ENCODE peak calls at places on chromosomes 6 and 20, in four cellular contexts. P is upper lobe of right lung, D is H9, V is Peyer's patch. E is an unnamed sample. For H3K27me3, the result is how much of the 10 kb centered on the place peaks cover.

GRCh38 chr20:32628960-32629530 is 43.9 kb upstream of the NOL4L start:
- DNase-seq in P (no peak), D (no peak), V (no peak), E (no peak)

GRCh38 chr20:63765082-63765873 is 25.7 kb downstream of the SLC2A4RG start:
- DNase-seq in P (no peak), D (no peak), V (no peak), E (no peak)

GRCh38 chr6:163572612-163573011 is 158.1 kb downstream of the QKI start:
- DNase-seq in P (no peak), D (peak), V (no peak), E (no peak)

GRCh38 chr6:83827050-83827449 is 26.1 kb upstream of the RIPPLY2 start:
- DNase-seq in P (no peak), D (no peak), V (no peak), E (no peak)

GRCh38 chr6:38973178-38974057 is 75.2 kb upstream of the GLP1R start:
- DNase-seq in P (no peak), D (no peak), V (no peak), E (no peak)

GRCh38 chr6:123716506-123716905 is 79.8 kb upstream of the TRDN start:
- DNase-seq in P (no peak), D (no peak), V (no peak), E (no peak)

GRCh38 chr6:31114540-31114876 is at the start of gene PSORS1C1:
- DNase-seq in P (peak), D (peak), V (no peak), E (peak)

GRCh38 chr6:39421383-39422225 is 99.1 kb upstream of the KCNK16 start:
- DNase-seq in P (no peak), D (no peak), V (no peak), E (no peak)

GRCh38 chr6:157228421-157229218 is 94.7 kb downstream of the TMEM242 start:
- DNase-seq in P (peak), D (no peak), V (no peak), E (no peak)

GRCh38 chr6:17242087-17242486 is 39.1 kb upstream of the RBM24 start:
- DNase-seq in P (no peak), D (no peak), V (no peak), E (no peak)

GRCh38 chr20:22333885-22334545 is 250.4 kb downstream of the FOXA2 start:
- DNase-seq in P (peak), D (peak), V (peak), E (peak)

GRCh38 chr6:18350271-18350670 is 36.9 kb upstream of the RNF144B start:
- DNase-seq in P (peak), D (no peak), V (no peak), E (no peak)

GRCh38 chr20:32635764-32636163 is 38.0 kb downstream of the C20orf203 start:
- DNase-seq in P (no peak), D (no peak), V (no peak), E (no peak)

GRCh38 chr6:3061501-3061941 is 6.8 kb upstream of the RIPK1 start:
- DNase-seq in P (no peak), D (no peak), V (no peak), E (no peak)

GRCh38 chr6:155171747-155172191 is 92.0 kb upstream of the CLDN20 start:
- DNase-seq in P (no peak), D (no peak), V (no peak), E (no peak)

GRCh38 chr6:3484240-3484639 is 27.4 kb upstream of the SLC22A23 start:
- DNase-seq in P (no peak), D (no peak), V (no peak), E (no peak)

GRCh38 chr6:151317206-151317994 is 74.0 kb downstream of the ZBTB2 start:
- DNase-seq in P (no peak), D (no peak), V (no peak), E (no peak)

GRCh38 chr6:33430334-33430733 is 10.5 kb downstream of the SYNGAP1 start:
- DNase-seq in P (no peak), D (no peak), V (no peak), E (no peak)

GRCh38 chr6:11028959-11029358 is 15.1 kb downstream of the ELOVL2 start:
- DNase-seq in P (no peak), D (no peak), V (no peak), E (no peak)

GRCh38 chr6:11025094-11025493 is 19.0 kb downstream of the ELOVL2 start:
- DNase-seq in P (no peak), D (no peak), V (no peak), E (no peak)

GRCh38 chr6:11023032-11023431 is 21.1 kb downstream of the ELOVL2 start:
- DNase-seq in P (no peak), D (no peak), V (no peak), E (no peak)

GRCh38 chr6:11027565-11028110 is 16.5 kb downstream of the ELOVL2 start:
- DNase-seq in P (no peak), D (no peak), V (no peak), E (no peak)

GRCh38 chr6:11025911-11026635 is 18.0 kb downstream of the ELOVL2 start:
- DNase-seq in P (no peak), D (peak), V (no peak), E (no peak)
- H3K27me3 ChIP-seq in P (under half), D (under half), V (under half), E (under half)

GRCh38 chr6:126118058-126118759 is 131.9 kb downstream of the TRMT11 start:
- DNase-seq in P (no peak), D (no peak), V (no peak), E (no peak)

GRCh38 chr6:126117251-126117650 is 130.9 kb downstream of the TRMT11 start:
- DNase-seq in P (no peak), D (no peak), V (no peak), E (no peak)

GRCh38 chr6:126127662-126128061 is 141.3 kb downstream of the TRMT11 start:
- DNase-seq in P (no peak), D (no peak), V (no peak), E (no peak)

GRCh38 chr6:126118934-126119333 is 132.6 kb downstream of the TRMT11 start:
- DNase-seq in P (no peak), D (no peak), V (no peak), E (no peak)

DNA sequence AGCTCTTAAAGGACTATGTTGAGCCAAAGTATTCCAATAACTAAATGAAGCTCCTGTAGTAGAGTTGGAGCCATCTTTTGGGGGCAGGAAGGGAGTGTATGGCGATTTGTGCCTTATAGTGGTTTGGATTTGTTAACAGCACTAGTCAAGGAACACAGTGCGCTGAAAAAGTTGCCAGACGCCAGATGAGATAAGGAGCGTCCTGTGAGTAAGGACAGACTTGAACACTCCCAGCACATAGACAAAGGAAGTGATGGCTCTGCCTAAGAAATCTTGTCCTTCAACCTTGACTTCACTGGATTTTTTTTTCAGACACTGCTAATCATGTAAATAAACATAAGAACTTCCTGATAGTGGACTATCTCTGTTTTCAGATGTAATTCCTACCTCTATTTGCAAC is 136.9 kb downstream of the TRMT11 start:
- DNase-seq in P (no peak), D (no peak), V (no peak), E (peak)
- H3K27ac ChIP-seq in P (no peak), D (no peak), V (no peak), E (no peak)

DNA sequence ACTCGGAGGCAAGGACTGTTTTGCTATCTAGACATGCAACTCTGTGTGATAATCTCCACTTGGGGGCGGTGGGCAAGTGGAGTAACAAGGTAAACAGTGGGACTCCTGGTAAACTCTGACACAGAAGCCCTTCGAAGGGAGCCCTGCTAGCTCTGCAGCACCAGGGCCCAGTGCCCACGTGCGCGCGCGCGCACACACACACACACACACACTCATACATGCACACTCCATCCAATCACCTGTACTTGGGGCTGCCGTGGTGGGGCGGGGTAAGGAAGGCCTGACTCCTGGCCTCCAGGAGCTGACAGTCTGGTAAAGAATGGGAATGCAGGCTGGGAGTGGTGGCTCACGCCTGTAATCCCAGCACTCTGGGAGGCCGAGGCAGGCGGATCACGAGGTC is 36.4 kb downstream of the TAF4 start:
- DNase-seq in P (no peak), D (no peak), V (no peak), E (no peak)
- H3K27me3 ChIP-seq in P (under half), D (under half), V (under half), E (under half)

GRCh38 chr20:47327711-47328110 is 28.8 kb downstream of the ZMYND8 start:
- DNase-seq in P (peak), D (no peak), V (no peak), E (no peak)
- H3K27ac ChIP-seq in P (no peak), D (no peak), V (no peak), E (peak)

E was measured in adrenal gland.